ENCODE peak calls at places on chromosomes 11 and 22, in ten cellular contexts. J, U, A, T, K, C, D, I, F and H are unnamed samples. For H3K4me1, the result is how much of the 10 kb centered on the place peaks cover.

GRCh38 chr11:134656861-134657540 is 245.0 kb upstream of the B3GAT1 start:
- DNase-seq in J (no peak), U (no peak), A (peak), T (no peak), K (no peak), C (no peak), D (no peak), I (no peak), F (no peak), H (no peak)

GRCh38 chr11:95228081-95228859 is 2.7 kb downstream of the SESN3 start:
- DNase-seq in J (no peak), U (no peak), A (no peak), T (no peak), K (no peak), C (no peak), D (no peak), I (peak), F (no peak), H (no peak)

GRCh38 chr22:35549338-35549737 is 8.7 kb downstream of the RASD2 start:
- DNase-seq in J (peak), U (no peak), A (no peak), T (peak), K (no peak), C (no peak), D (no peak), I (no peak), F (no peak), H (no peak)

GRCh38 chr11:67558084-67558772 is 25.4 kb upstream of the GSTP1 start:
- DNase-seq in J (peak), U (no peak), A (no peak), T (peak), K (no peak), C (peak), D (no peak), I (peak), F (no peak), H (no peak)

GRCh38 chr11:73233704-73234402 is 15.8 kb downstream of the P2RY2 start:
- DNase-seq in J (no peak), U (no peak), A (no peak), T (no peak), K (no peak), C (peak), D (no peak), I (no peak), F (no peak), H (no peak)

GRCh38 chr11:83025267-83025704 is 46.4 kb downstream of the RAB30 start:
- DNase-seq in J (no peak), U (no peak), A (no peak), T (no peak), K (no peak), C (no peak), D (no peak), I (peak), F (no peak), H (no peak)

GRCh38 chr22:26617251-26618199 is at the start of gene CRYBB1:
- DNase-seq in J (peak), U (peak), A (no peak), T (peak), K (no peak), C (peak), D (no peak), I (no peak), F (peak), H (no peak)

GRCh38 chr11:60345489-60345888 is 18.4 kb downstream of the MS4A6E start:
- DNase-seq in J (no peak), U (no peak), A (no peak), T (peak), K (peak), C (peak), D (peak), I (peak), F (no peak), H (peak)

GRCh38 chr11:103730151-103730940 is 306.1 kb upstream of the DDI1 start:
- DNase-seq in J (no peak), U (peak), A (no peak), T (no peak), K (no peak), C (no peak), D (no peak), I (peak), F (no peak), H (no peak)

GRCh38 chr22:25898707-25899365 is 156.8 kb downstream of the MYO18B start:
- DNase-seq in J (no peak), U (no peak), A (no peak), T (no peak), K (peak), C (no peak), D (peak), I (no peak), F (no peak), H (no peak)

GRCh38 chr11:84865791-84866535 is 761.2 kb downstream of the DLG2 start:
- DNase-seq in J (no peak), U (no peak), A (no peak), T (no peak), K (no peak), C (no peak), D (no peak), I (peak), F (no peak), H (no peak)

GRCh38 chr11:64790205-64791095 is 12.1 kb upstream of the SF1 start:
- DNase-seq in J (no peak), U (no peak), A (no peak), T (no peak), K (no peak), C (no peak), D (no peak), I (no peak), F (peak), H (peak)

GRCh38 chr11:20160425-20161229 is at the start of gene DBX1:
- DNase-seq in J (no peak), U (no peak), A (no peak), T (no peak), K (no peak), C (no peak), D (no peak), I (no peak), F (no peak), H (no peak)

GRCh38 chr11:70319694-70320093 is 49.2 kb downstream of the PPFIA1 start:
- DNase-seq in J (peak), U (no peak), A (no peak), T (no peak), K (no peak), C (no peak), D (peak), I (no peak), F (no peak), H (no peak)

GRCh38 chr11:118531597-118532084 is 649 bp downstream of the TMEM25 start:
- DNase-seq in J (no peak), U (no peak), A (no peak), T (no peak), K (no peak), C (no peak), D (no peak), I (no peak), F (no peak), H (no peak)

GRCh38 chr11:70376621-70377020 is 21.7 kb upstream of the CTTN start:
- DNase-seq in J (no peak), U (no peak), A (no peak), T (no peak), K (no peak), C (no peak), D (no peak), I (no peak), F (no peak), H (no peak)

GRCh38 chr11:726278-726915 is 20.4 kb downstream of the EPS8L2 start:
- DNase-seq in J (no peak), U (peak), A (peak), T (no peak), K (no peak), C (peak), D (peak), I (no peak), F (peak), H (peak)

GRCh38 chr11:119880143-119880542 is 151.1 kb upstream of the NECTIN1 start:
- DNase-seq in J (no peak), U (no peak), A (no peak), T (no peak), K (no peak), C (no peak), D (no peak), I (no peak), F (no peak), H (no peak)

GRCh38 chr11:60098508-60098907 is 10.0 kb downstream of the MS4A2 start:
- DNase-seq in J (no peak), U (no peak), A (no peak), T (no peak), K (no peak), C (no peak), D (no peak), I (peak), F (no peak), H (no peak)

GRCh38 chr11:72001834-72002591 is 3.3 kb downstream of the IL18BP start:
- DNase-seq in J (no peak), U (no peak), A (no peak), T (no peak), K (no peak), C (no peak), D (no peak), I (no peak), F (no peak), H (no peak)

GRCh38 chr22:35072939-35073338 is 7.0 kb downstream of the ISX start:
- DNase-seq in J (no peak), U (peak), A (no peak), T (no peak), K (no peak), C (no peak), D (no peak), I (peak), F (no peak), H (no peak)

GRCh38 chr11:86746509-86746908 is 53.8 kb upstream of the PRSS23 start:
- DNase-seq in J (no peak), U (no peak), A (no peak), T (no peak), K (no peak), C (no peak), D (no peak), I (no peak), F (no peak), H (no peak)

GRCh38 chr11:68009391-68010000 is 631 bp upstream of the ALDH3B1 start:
- DNase-seq in J (no peak), U (peak), A (no peak), T (no peak), K (no peak), C (no peak), D (no peak), I (peak), F (no peak), H (peak)

GRCh38 chr11:125772834-125773505 is 5.7 kb downstream of the PATE2 start:
- DNase-seq in J (no peak), U (peak), A (no peak), T (no peak), K (no peak), C (no peak), D (no peak), I (no peak), F (no peak), H (no peak)

GRCh38 chr11:115501895-115502589 is 2.2 kb downstream of the CADM1 start:
- DNase-seq in J (no peak), U (peak), A (no peak), T (no peak), K (no peak), C (no peak), D (peak), I (no peak), F (no peak), H (no peak)

GRCh38 chr11:2314136-2314524 is 12.3 kb downstream of the TSPAN32 start:
- DNase-seq in J (no peak), U (no peak), A (no peak), T (no peak), K (no peak), C (no peak), D (no peak), I (no peak), F (peak), H (peak)

GRCh38 chr11:117319214-117319840 is 3.3 kb upstream of the BACE1 start:
- DNase-seq in J (no peak), U (peak), A (no peak), T (no peak), K (no peak), C (no peak), D (no peak), I (no peak), F (no peak), H (no peak)

GRCh38 chr22:37274380-37274862 is 7.9 kb upstream of the CYTH4 start:
- DNase-seq in J (peak), U (no peak), A (no peak), T (peak), K (no peak), C (peak), D (no peak), I (no peak), F (peak), H (peak)

GRCh38 chr11:65357856-65358356 is 3.4 kb downstream of the TIGD3 start:
- DNase-seq in J (peak), U (no peak), A (no peak), T (peak), K (no peak), C (no peak), D (no peak), I (no peak), F (no peak), H (no peak)

GRCh38 chr11:9142732-9143131 is 51.3 kb upstream of the SCUBE2 start:
- DNase-seq in J (no peak), U (no peak), A (no peak), T (no peak), K (no peak), C (no peak), D (no peak), I (no peak), F (no peak), H (no peak)

GRCh38 chr11:126507646-126508045 is 152.2 kb downstream of the ST3GAL4 start:
- DNase-seq in J (no peak), U (no peak), A (no peak), T (no peak), K (no peak), C (no peak), D (no peak), I (no peak), F (no peak), H (no peak)

GRCh38 chr22:22045576-22046335 is 63.2 kb upstream of the TOP3B start:
- DNase-seq in J (no peak), U (no peak), A (no peak), T (no peak), K (no peak), C (no peak), D (no peak), I (no peak), F (no peak), H (no peak)

GRCh38 chr11:25484225-25484624 is 847.7 kb upstream of the ANO3 start:
- DNase-seq in J (no peak), U (no peak), A (no peak), T (no peak), K (no peak), C (no peak), D (no peak), I (no peak), F (no peak), H (no peak)

GRCh38 chr11:118910309-118911112 is 15.2 kb downstream of the BCL9L start:
- DNase-seq in J (peak), U (peak), A (peak), T (peak), K (no peak), C (peak), D (peak), I (peak), F (peak), H (peak)

GRCh38 chr11:19832166-19832750 is 119.6 kb downstream of the NAV2 start:
- DNase-seq in J (no peak), U (no peak), A (no peak), T (no peak), K (no peak), C (no peak), D (no peak), I (no peak), F (no peak), H (no peak)

GRCh38 chr22:31192513-31192912 is 19.6 kb upstream of the LIMK2 start:
- DNase-seq in J (no peak), U (peak), A (no peak), T (no peak), K (no peak), C (no peak), D (no peak), I (no peak), F (no peak), H (no peak)

GRCh38 chr11:111387318-111387863 is 8.3 kb upstream of the POU2AF1 start:
- DNase-seq in J (no peak), U (no peak), A (no peak), T (peak), K (no peak), C (peak), D (no peak), I (no peak), F (peak), H (peak)

GRCh38 chr11:134508219-134508990 is 96.4 kb upstream of the B3GAT1 start:
- DNase-seq in J (no peak), U (no peak), A (no peak), T (no peak), K (no peak), C (no peak), D (no peak), I (no peak), F (no peak), H (peak)

GRCh38 chr22:35230839-35231584 is 26.3 kb upstream of the HMGXB4 start:
- DNase-seq in J (no peak), U (no peak), A (no peak), T (no peak), K (no peak), C (peak), D (no peak), I (peak), F (no peak), H (no peak)

DNA sequence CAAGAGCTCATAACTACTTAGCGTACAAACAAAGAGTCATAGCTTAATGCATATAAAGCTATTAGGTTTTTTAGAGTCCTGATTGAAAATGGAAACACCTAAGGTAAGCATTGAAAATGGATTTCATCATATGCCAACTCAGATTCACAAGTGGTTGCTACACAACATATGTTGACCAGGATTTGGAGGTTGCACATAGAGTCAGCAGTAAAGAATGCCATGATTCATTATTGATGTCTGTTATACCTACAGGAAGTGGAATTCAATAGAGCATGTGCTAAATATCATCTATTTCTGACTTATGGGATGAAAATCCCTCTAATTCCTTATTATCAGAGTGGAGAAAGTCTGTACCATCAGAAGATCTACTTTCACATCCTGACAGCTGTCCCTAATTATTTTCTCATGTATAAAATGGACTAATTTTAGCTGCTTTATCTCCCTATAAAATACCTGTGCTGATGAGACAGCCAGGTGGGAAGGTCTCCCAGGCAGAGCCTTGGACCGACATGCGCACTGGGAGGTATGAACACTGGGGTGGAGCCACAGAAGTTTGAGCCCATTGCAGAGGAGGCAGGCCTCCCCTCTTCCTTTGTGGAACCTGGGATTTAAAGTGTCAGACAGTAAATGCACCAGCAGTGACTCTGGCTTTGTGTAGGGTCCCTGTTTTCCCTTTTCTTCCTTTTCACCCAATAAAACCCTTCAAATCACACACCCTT is 204.2 kb downstream of the AASDHPPT start:
- DNase-seq in J (no peak), U (peak), A (no peak), T (no peak), K (no peak), C (no peak), D (no peak), I (peak), F (no peak), H (no peak)
- H3K27ac ChIP-seq in J (no peak), U (no peak), A (no peak), T (no peak), K (no peak), C (no peak), D (no peak), I (peak), F (no peak), H (no peak)

GRCh38 chr22:46096706-46097230 is 53.6 kb upstream of the PPARA start:
- DNase-seq in J (no peak), U (no peak), A (no peak), T (no peak), K (no peak), C (no peak), D (no peak), I (no peak), F (no peak), H (no peak)

GRCh38 chr22:46099740-46100139 is 50.6 kb upstream of the PPARA start:
- DNase-seq in J (no peak), U (no peak), A (no peak), T (no peak), K (no peak), C (no peak), D (no peak), I (no peak), F (no peak), H (no peak)

GRCh38 chr22:46096051-46096450 is 54.3 kb upstream of the PPARA start:
- DNase-seq in J (no peak), U (no peak), A (no peak), T (no peak), K (no peak), C (no peak), D (no peak), I (no peak), F (no peak), H (no peak)

GRCh38 chr22:46098525-46099475 is 51.5 kb upstream of the PPARA start:
- DNase-seq in J (no peak), U (no peak), A (no peak), T (no peak), K (no peak), C (no peak), D (no peak), I (no peak), F (no peak), H (no peak)

DNA sequence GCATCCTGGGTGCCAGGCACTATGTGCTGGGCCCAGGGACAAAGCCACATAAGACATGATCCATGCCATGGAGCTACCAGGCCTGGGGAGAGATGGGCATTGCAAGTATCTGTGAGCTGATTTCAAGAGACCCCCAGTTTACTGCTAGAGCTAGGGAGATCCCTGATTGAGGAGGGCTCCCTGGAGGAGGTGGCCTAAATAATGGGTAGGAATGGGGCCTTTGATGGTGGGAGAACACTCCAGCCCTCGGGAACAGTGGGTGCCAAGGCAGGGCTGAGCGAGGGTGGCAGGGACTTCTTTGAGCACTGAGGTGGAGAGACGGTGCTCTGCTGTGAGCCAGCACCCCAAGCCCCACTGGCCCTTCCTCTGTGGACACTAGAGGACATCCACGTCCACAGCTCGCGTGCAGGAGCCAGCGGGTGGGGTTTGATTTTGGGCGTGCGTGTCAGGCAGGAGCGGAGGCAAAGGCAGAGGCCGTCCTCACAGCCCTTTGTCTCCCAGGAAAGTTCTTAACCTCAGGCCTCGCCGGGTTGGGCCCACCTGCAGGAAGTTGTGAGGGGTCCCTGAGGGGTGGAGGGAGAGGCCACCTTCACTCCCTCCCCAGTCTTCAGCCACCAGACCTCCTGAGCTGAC is 52.9 kb upstream of the PPARA start:
- DNase-seq in J (no peak), U (no peak), A (no peak), T (no peak), K (no peak), C (no peak), D (no peak), I (no peak), F (no peak), H (no peak)
- H3K4me1 ChIP-seq in J (half or more), U (under half), A (under half), T (half or more), K (under half), C (under half), D (under half), I (under half), F (half or more), H (under half)

GRCh38 chr11:69044111-69045013 is 4.4 kb upstream of the TPCN2 start:
- DNase-seq in J (peak), U (peak), A (peak), T (peak), K (peak), C (peak), D (peak), I (peak), F (peak), H (peak)
- TF ChIP-seq CTCF in J (peak), U (peak), A (no peak), T (peak), K (peak), C (peak), D (peak), I (peak), F (peak), H (peak)

GRCh38 chr11:122746611-122747305 is 91.2 kb downstream of the UBASH3B start:
- DNase-seq in J (no peak), U (no peak), A (no peak), T (no peak), K (no peak), C (no peak), D (no peak), I (no peak), F (no peak), H (no peak)

GRCh38 chr11:122746050-122746478 is 90.5 kb downstream of the UBASH3B start:
- DNase-seq in J (no peak), U (no peak), A (no peak), T (no peak), K (no peak), C (peak), D (no peak), I (no peak), F (no peak), H (no peak)

GRCh38 chr11:122743949-122744876 is 88.7 kb downstream of the UBASH3B start:
- DNase-seq in J (no peak), U (no peak), A (peak), T (no peak), K (no peak), C (peak), D (no peak), I (no peak), F (no peak), H (no peak)

GRCh38 chr11:122743093-122743741 is 87.7 kb downstream of the UBASH3B start:
- DNase-seq in J (no peak), U (no peak), A (no peak), T (no peak), K (no peak), C (no peak), D (no peak), I (no peak), F (no peak), H (no peak)

GRCh38 chr11:122745111-122745510 is 89.6 kb downstream of the UBASH3B start:
- DNase-seq in J (no peak), U (peak), A (no peak), T (no peak), K (no peak), C (no peak), D (no peak), I (no peak), F (no peak), H (no peak)
- H3K27ac ChIP-seq in J (no peak), U (no peak), A (no peak), T (no peak), K (no peak), C (no peak), D (no peak), I (no peak), F (no peak), H (no peak)